ENCODE peak calls at places on chromosome 16, in ten cellular contexts. E, L, M, G, W, U, R, D, S and K are unnamed samples.

GRCh38 chr16:24986512-24987303 is 28.5 kb downstream of the ARHGAP17 start:
- DNase-seq in E (no peak), L (peak; percentile 43), M (peak; percentile 37), G (peak; percentile 77), W (no peak), U (no peak), R (no peak), D (peak; percentile 38), S (no peak), K (no peak)

GRCh38 chr16:79601978-79602609 is 1.6 kb upstream of the MAF start:
- DNase-seq in E (peak; percentile 87), L (peak; percentile 91), M (peak; percentile 84), G (peak; percentile 82), W (no peak), U (peak; percentile 76), R (peak; percentile 85), D (peak; percentile 60), S (peak; percentile 79), K (peak; percentile 90)

GRCh38 chr16:69465881-69466280 is 41.5 kb downstream of the CYB5B start:
- DNase-seq in E (no peak), L (no peak), M (no peak), G (no peak), W (no peak), U (no peak), R (no peak), D (no peak), S (no peak), K (no peak)

GRCh38 chr16:78195868-78196267 is 96.4 kb downstream of the WWOX start:
- DNase-seq in E (no peak), L (no peak), M (no peak), G (no peak), W (no peak), U (no peak), R (no peak), D (no peak), S (no peak), K (no peak)

GRCh38 chr16:81586421-81586820 is 141.8 kb downstream of the CMIP start:
- DNase-seq in E (no peak), L (no peak), M (no peak), G (peak; percentile 8), W (no peak), U (no peak), R (no peak), D (no peak), S (no peak), K (no peak)

GRCh38 chr16:11133344-11133921 is 122.6 kb downstream of the SOCS1 start:
- DNase-seq in E (peak; percentile 60), L (peak; percentile 69), M (peak; percentile 72), G (peak; percentile 90), W (no peak), U (peak; percentile 77), R (peak; percentile 73), D (peak; percentile 69), S (peak; percentile 79), K (peak; percentile 72)

GRCh38 chr16:86834451-86835035 is 256.2 kb downstream of the FOXL1 start:
- DNase-seq in E (no peak), L (no peak), M (no peak), G (peak; percentile 44), W (peak; percentile 58), U (no peak), R (no peak), D (no peak), S (no peak), K (no peak)

GRCh38 chr16:80167657-80168056 is 373.1 kb upstream of the DYNLRB2 start:
- DNase-seq in E (no peak), L (no peak), M (no peak), G (no peak), W (no peak), U (no peak), R (no peak), D (no peak), S (peak; percentile 5), K (no peak)

GRCh38 chr16:82260212-82260795 is 90.3 kb upstream of the MPHOSPH6 start:
- DNase-seq in E (no peak), L (no peak), M (no peak), G (no peak), W (no peak), U (no peak), R (no peak), D (no peak), S (no peak), K (no peak)

GRCh38 chr16:79883494-79883893 is 283.0 kb upstream of the MAF start:
- DNase-seq in E (no peak), L (no peak), M (no peak), G (no peak), W (no peak), U (no peak), R (no peak), D (no peak), S (no peak), K (no peak)

GRCh38 chr16:15708096-15708495 is 58.1 kb downstream of the NDE1 start:
- DNase-seq in E (no peak), L (no peak), M (no peak), G (no peak), W (no peak), U (no peak), R (no peak), D (no peak), S (no peak), K (no peak)

GRCh38 chr16:75640598-75640997 is 6.9 kb downstream of the KARS1 start:
- DNase-seq in E (no peak), L (no peak), M (no peak), G (no peak), W (no peak), U (no peak), R (no peak), D (no peak), S (no peak), K (no peak)

GRCh38 chr16:24670623-24671454 is 58.6 kb upstream of the TNRC6A start:
- DNase-seq in E (peak; percentile 29), L (peak; percentile 64), M (peak; percentile 54), G (peak; percentile 77), W (peak; percentile 82), U (no peak), R (peak; percentile 31), D (no peak), S (no peak), K (peak; percentile 85)

GRCh38 chr16:88924834-88925539 is 52.0 kb downstream of the CBFA2T3 start:
- DNase-seq in E (no peak), L (no peak), M (no peak), G (no peak), W (peak; percentile 75), U (no peak), R (peak; percentile 68), D (peak; percentile 47), S (no peak), K (no peak)

GRCh38 chr16:71484006-71484893 is 4.9 kb downstream of the ZNF19 start:
- DNase-seq in E (peak; percentile 89), L (peak; percentile 96), M (peak; percentile 85), G (peak; percentile 93), W (peak; percentile 93), U (peak; percentile 84), R (peak; percentile 83), D (peak; percentile 84), S (peak; percentile 86), K (peak; percentile 88)
- TF ChIP-seq POLR2A in E (peak; percentile 81), L (no peak), M (peak; percentile 89), G (peak; percentile 59), W (peak; percentile 84), U (peak; percentile 37), R (peak; percentile 80), D (peak; percentile 85), S (peak; percentile 62), K (no peak)

DNA sequence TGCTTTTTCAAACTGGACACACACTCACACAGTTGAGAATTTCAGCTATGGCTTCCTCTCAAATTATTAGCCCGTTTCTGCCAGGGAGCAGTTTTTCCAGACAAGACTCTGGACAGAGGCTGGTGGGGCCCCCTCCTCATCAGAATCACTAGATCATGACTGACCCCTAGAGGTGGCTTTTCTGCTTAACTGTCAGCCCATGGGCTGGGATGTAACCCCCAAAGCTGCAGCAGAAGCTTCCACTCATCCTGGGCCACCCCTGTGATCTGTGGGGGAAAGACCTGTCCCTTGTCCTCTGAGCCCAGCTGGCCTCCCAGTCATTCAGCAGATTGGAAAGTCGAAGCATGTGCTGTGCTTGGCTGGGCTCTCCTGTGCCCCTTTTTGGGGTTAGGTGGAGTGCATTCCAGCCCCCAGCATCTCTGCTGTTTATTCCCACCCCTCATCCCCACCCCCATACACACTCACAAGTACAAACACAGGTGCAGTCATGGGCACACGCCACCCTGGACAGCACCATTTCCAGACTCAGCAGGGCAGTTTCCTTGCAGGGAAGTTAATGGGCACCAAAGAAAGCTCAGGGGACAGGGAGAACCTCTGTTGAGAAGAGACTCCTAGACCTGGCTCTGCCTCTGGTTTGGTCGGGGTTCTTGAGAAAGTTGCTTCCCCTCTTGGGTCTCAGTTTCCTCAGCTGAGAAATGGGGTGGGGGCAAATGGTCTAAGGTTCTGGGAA is 77.6 kb upstream of the RBL2 start:
- DNase-seq in E (no peak), L (no peak), M (no peak), G (no peak), W (no peak), U (no peak), R (no peak), D (no peak), S (no peak), K (no peak)
- TF ChIP-seq CTCF in E (no peak), L (no peak), M (no peak), G (no peak), W (no peak), U (no peak), R (no peak), D (peak; percentile 41), S (no peak), K (no peak)

GRCh38 chr16:56987692-56988091 is 1.7 kb upstream of the NLRC5 start:
- DNase-seq in E (no peak), L (no peak), M (no peak), G (no peak), W (no peak), U (no peak), R (no peak), D (no peak), S (no peak), K (no peak)

GRCh38 chr16:56989988-56990387 is 631 bp downstream of the NLRC5 start:
- DNase-seq in E (peak; percentile 4), L (no peak), M (no peak), G (no peak), W (no peak), U (no peak), R (no peak), D (no peak), S (no peak), K (no peak)

GRCh38 chr16:56988161-56988947 is 1.0 kb upstream of the NLRC5 start:
- DNase-seq in E (peak; percentile 13), L (no peak), M (peak; percentile 30), G (no peak), W (no peak), U (no peak), R (no peak), D (no peak), S (no peak), K (no peak)

GRCh38 chr16:56990407-56991286 is 1.3 kb downstream of the NLRC5 start:
- DNase-seq in E (peak; percentile 10), L (no peak), M (no peak), G (no peak), W (no peak), U (no peak), R (no peak), D (no peak), S (no peak), K (peak; percentile 56)

GRCh38 chr16:56988948-56989945 is at the start of gene NLRC5:
- DNase-seq in E (peak; percentile 93), L (peak; percentile 87), M (peak; percentile 84), G (peak; percentile 90), W (peak; percentile 94), U (peak; percentile 65), R (peak; percentile 82), D (no peak), S (peak; percentile 88), K (peak; percentile 81)
- TF ChIP-seq POLR2A in E (peak; percentile 98), L (no peak), M (peak; percentile 54), G (peak; percentile 84), W (peak; percentile 63), U (no peak), R (peak; percentile 77), D (no peak), S (peak; percentile 78), K (no peak)

GRCh38 chr16:2966803-2967184 is 2.4 kb upstream of the PAQR4 start:
- DNase-seq in E (peak; percentile 37), L (no peak), M (no peak), G (no peak), W (peak; percentile 90), U (no peak), R (peak; percentile 41), D (no peak), S (no peak), K (no peak)
- TF ChIP-seq CTCF in E (no peak), L (no peak), M (no peak), G (peak; percentile 8), W (no peak), U (no peak), R (no peak), D (no peak), S (no peak), K (no peak)